ENCODE peak calls at places on chromosomes 3 and 15, in nine cellular contexts. A is right lobe of liver, J is AG04450, E is colonic mucosa, N is psoas muscle, M is body of pancreas, U is fibroblast of pulmonary artery, O is cardiac muscle cell, H is choroid plexus epithelial cell. Q is an unnamed sample.

GRCh38 chr3:113968986-113969385 is 21.2 kb downstream of the ZDHHC23 start:
- DNase-seq in A (peak; percentile 56), J (no peak), E (no peak), N (no peak), M (no peak), U (peak; percentile 51), O (no peak), H (peak; percentile 69), Q (peak; percentile 23)

GRCh38 chr15:36481156-36481555 is 98.3 kb upstream of the CDIN1 start:
- DNase-seq in A (no peak), J (no peak), E (no peak), N (no peak), M (no peak), U (no peak), O (no peak), H (no peak), Q (no peak)

GRCh38 chr15:31016446-31016915 is 25.1 kb upstream of the MTMR10 start:
- DNase-seq in A (no peak), J (no peak), E (no peak), N (no peak), M (no peak), U (peak; percentile 55), O (no peak), H (peak; percentile 90), Q (peak; percentile 38)

GRCh38 chr3:124552224-124552623 is 178.0 kb upstream of the UMPS start:
- DNase-seq in A (peak; percentile 88), J (no peak), E (peak; percentile 77), N (no peak), M (peak; percentile 89), U (no peak), O (no peak), H (peak; percentile 23), Q (no peak)

GRCh38 chr3:64242435-64242834 is 17.2 kb upstream of the PRICKLE2 start:
- DNase-seq in A (no peak), J (no peak), E (no peak), N (no peak), M (no peak), U (peak; percentile 53), O (peak; percentile 83), H (no peak), Q (no peak)

GRCh38 chr3:182920515-182921084 is 59.7 kb downstream of the DCUN1D1 start:
- DNase-seq in A (no peak), J (no peak), E (no peak), N (peak; percentile 20), M (no peak), U (no peak), O (peak; percentile 29), H (no peak), Q (peak; percentile 53)

GRCh38 chr15:42163947-42164550 is 7.6 kb upstream of the PLA2G4F start:
- DNase-seq in A (peak; percentile 20), J (no peak), E (no peak), N (no peak), M (no peak), U (no peak), O (no peak), H (no peak), Q (no peak)

GRCh38 chr3:194691481-194692281 is 6.0 kb downstream of the FAM43A start:
- DNase-seq in A (no peak), J (no peak), E (no peak), N (no peak), M (no peak), U (peak; percentile 14), O (no peak), H (no peak), Q (peak; percentile 7)

GRCh38 chr15:94300612-94301011 is 69.3 kb downstream of the MCTP2 start:
- DNase-seq in A (peak; percentile 71), J (no peak), E (no peak), N (no peak), M (no peak), U (no peak), O (no peak), H (no peak), Q (no peak)

GRCh38 chr15:65333863-65334262 is 29.4 kb downstream of the RNU5B-1 start:
- DNase-seq in A (no peak), J (no peak), E (no peak), N (no peak), M (no peak), U (no peak), O (no peak), H (no peak), Q (no peak)

GRCh38 chr3:65960087-65960486 is 78.6 kb downstream of the MAGI1 start:
- DNase-seq in A (no peak), J (no peak), E (no peak), N (no peak), M (no peak), U (peak; percentile 81), O (no peak), H (peak; percentile 67), Q (peak; percentile 30)

GRCh38 chr15:60414016-60414682 is 16.4 kb upstream of the ANXA2 start:
- DNase-seq in A (no peak), J (no peak), E (no peak), N (no peak), M (no peak), U (peak; percentile 63), O (no peak), H (peak; percentile 65), Q (peak; percentile 74)

GRCh38 chr3:126153695-126154360 is 26.6 kb downstream of the ALDH1L1 start:
- DNase-seq in A (no peak), J (no peak), E (peak; percentile 12), N (no peak), M (no peak), U (no peak), O (no peak), H (no peak), Q (no peak)

GRCh38 chr3:13393427-13394360 is 26.4 kb downstream of the NUP210 start:
- DNase-seq in A (peak; percentile 80), J (no peak), E (no peak), N (no peak), M (no peak), U (no peak), O (no peak), H (no peak), Q (no peak)

GRCh38 chr3:128946411-128946810 is 47.5 kb downstream of the CFAP92 start:
- DNase-seq in A (no peak), J (no peak), E (no peak), N (no peak), M (no peak), U (peak; percentile 19), O (no peak), H (peak; percentile 9), Q (peak; percentile 10)

DNA sequence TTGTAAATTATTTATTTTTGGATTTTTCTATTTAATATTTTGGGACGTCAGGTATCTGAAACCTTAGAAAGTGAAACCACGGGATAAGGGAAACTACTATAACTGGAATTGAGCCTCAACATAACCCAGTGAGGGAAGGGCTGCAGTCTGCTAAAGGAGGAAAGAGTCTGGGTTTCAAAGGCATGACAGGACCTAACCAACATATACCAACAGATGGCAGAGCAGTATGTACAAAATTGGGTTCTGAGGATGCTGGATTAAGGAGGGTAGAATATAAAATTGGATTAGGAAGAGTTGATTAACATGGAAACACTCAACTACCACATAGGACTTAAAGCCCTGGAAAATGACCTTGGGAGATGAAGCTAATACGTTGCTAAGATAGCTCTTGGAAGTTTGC is 603.5 kb downstream of the MECOM start:
- DNase-seq in A (no peak), J (no peak), E (no peak), N (no peak), M (no peak), U (peak; percentile 18), O (no peak), H (peak; percentile 62), Q (no peak)
- TF ChIP-seq CTCF in A (no peak), J (peak; percentile 31), E (no peak), N (no peak), M (no peak), U (peak; percentile 10), O (no peak), H (peak; percentile 51), Q (peak; percentile 28)

DNA sequence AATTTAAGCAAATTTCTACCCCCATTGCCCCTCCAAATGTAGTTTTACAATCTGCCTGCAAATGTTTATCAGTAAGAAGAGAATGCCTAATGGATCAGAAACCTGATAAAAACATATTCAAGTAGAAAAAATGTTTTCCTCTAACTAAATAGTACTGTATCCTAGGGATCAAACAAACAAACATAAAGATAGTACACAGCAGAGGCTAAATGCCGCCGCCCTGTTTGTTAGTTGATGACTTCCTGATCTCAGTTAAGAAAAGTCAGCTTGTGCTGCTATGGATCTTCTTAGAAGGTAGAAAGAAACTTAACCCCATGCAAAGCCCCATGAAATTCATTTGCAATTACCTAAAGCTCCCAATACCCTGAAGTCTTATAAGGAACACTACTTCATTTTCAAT is 387.3 kb upstream of the THBS1 start:
- DNase-seq in A (no peak), J (no peak), E (no peak), N (no peak), M (no peak), U (no peak), O (no peak), H (no peak), Q (no peak)
- H3K4me3 ChIP-seq in A (no peak overlapping the region), J (no peak overlapping the region), E (no peak overlapping the region), N (no peak overlapping the region), M (no peak overlapping the region), U (no peak overlapping the region), O (no peak overlapping the region), H (no peak overlapping the region), Q (no peak overlapping the region)

DNA sequence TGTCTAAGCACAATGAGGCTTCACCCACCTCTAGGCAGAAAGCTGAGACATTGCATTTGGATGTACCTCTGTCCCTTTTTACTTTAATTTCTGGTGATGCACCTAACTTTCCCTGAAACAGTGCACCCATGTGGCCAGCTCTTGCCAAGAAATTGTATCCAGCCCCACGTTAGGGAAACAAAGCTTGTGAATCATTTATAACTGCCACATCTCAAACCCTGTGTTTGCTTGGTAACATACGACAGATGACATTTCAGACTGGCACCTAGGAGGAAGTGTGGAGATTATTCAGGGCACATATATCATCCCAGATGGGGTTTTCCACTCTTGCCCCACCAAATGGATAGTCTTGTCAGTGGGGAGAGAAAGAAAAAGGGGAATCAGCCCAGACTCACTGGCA is 2.1 kb downstream of the CYB561D2 start:
- DNase-seq in A (no peak), J (no peak), E (no peak), N (no peak), M (no peak), U (no peak), O (no peak), H (peak; percentile 48), Q (peak; percentile 43)
- TF ChIP-seq CTCF in A (no peak), J (peak; percentile 34), E (no peak), N (no peak), M (no peak), U (peak; percentile 22), O (peak; percentile 15), H (peak; percentile 57), Q (peak; percentile 31)

DNA sequence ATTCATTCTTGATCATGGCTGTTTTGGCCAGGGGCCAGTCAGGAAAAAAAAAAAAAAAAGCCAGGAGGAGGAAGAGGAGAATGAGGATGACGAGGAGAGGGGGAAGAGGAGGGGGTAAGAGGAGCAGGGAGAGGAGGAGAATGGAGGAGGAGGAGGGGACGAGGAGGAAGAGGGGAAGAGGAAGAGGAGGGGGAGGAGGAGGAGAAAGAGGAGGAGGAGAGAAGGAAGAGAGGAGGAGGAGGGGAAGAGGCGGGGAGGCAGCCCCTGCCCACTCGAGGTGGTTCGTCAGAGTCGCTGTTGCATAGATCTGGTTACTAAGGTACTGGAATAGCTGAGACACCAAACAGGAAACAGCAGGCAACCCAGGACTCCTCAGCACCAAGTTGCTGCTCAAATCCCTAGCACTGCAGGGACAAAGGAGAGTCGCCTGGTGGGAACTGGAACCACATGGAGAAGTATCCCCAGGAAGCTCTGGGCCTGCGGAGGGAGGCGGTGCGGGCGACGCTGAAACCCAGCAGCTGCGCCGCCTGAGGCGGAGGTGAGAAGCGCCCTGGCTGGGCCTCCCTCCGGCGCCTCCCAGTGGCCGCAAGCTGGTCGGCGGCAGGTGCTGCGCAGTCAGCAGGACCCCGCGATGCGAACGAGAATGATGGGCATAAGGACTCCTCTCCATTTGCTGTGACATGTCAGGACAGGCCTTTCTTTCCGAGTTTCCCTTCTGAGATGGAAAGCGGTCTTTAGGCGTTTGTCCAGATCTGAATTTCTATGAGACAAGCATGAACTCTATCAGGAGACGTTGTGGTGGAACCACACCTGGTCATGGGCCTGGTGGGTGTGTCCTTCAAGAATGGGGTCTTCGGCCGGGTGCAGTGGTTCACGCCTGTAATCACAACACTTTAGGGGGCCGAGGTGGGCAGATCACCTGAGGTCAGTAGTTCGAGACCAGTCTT is 17.5 kb downstream of the FAM240A start:
- DNase-seq in A (peak; percentile 73), J (peak; percentile 30), E (peak; percentile 79), N (peak; percentile 82), M (peak; percentile 85), U (peak; percentile 73), O (peak; percentile 90), H (peak; percentile 78), Q (peak; percentile 68)
- H3K4me3 ChIP-seq in A (peak overlapping the region; percentile 10), J (peak overlapping the region; percentile 49), E (no peak overlapping the region), N (peak overlapping the region; percentile 57), M (no peak overlapping the region), U (peak overlapping the region; percentile 37), O (no peak overlapping the region), H (peak overlapping the region; percentile 45), Q (peak overlapping the region; percentile 39)

Q was measured in fibroblast of mammary gland.